ENCODE peak calls at places on chromosomes 16 and 17, in ten cellular contexts. One of them, this sample, is unnamed.

GRCh38 chr16:67645397-67646121 is 615 bp downstream of the CARMIL2 start:
- DNase-seq in tibial nerve: no peak
- DNase-seq in NB4: no peak
- DNase-seq in IMR-90: no peak
- DNase-seq in A549: no peak
- DNase-seq in sigmoid colon: no peak
- DNase-seq in testis: no peak
- DNase-seq in breast epithelium: no peak
- DNase-seq in heart left ventricle: no peak
- DNase-seq in adrenal gland: no peak
- DNase-seq in this sample: peak

GRCh38 chr17:37358098-37358829 is 17.5 kb upstream of the C17orf78 start:
- DNase-seq in NB4: peak
- DNase-seq in sigmoid colon: peak
- DNase-seq in adrenal gland: peak
- DNase-seq in IMR-90: peak
- DNase-seq in A549: peak
- DNase-seq in testis: peak
- DNase-seq in tibial nerve: peak
- DNase-seq in breast epithelium: peak
- DNase-seq in heart left ventricle: peak
- DNase-seq in this sample: peak

GRCh38 chr17:12790806-12791148 is 1.5 kb downstream of the ARHGAP44 start:
- DNase-seq in adrenal gland: no peak
- DNase-seq in testis: no peak
- DNase-seq in A549: no peak
- DNase-seq in sigmoid colon: no peak
- DNase-seq in NB4: no peak
- DNase-seq in heart left ventricle: no peak
- DNase-seq in tibial nerve: no peak
- DNase-seq in IMR-90: no peak
- DNase-seq in breast epithelium: no peak
- DNase-seq in this sample: no peak

GRCh38 chr17:16040710-16041251 is 41.2 kb downstream of the TTC19 start:
- DNase-seq in sigmoid colon: no peak
- DNase-seq in heart left ventricle: no peak
- DNase-seq in testis: peak
- DNase-seq in adrenal gland: peak
- DNase-seq in breast epithelium: no peak
- DNase-seq in A549: no peak
- DNase-seq in NB4: no peak
- DNase-seq in tibial nerve: no peak
- DNase-seq in IMR-90: peak
- DNase-seq in this sample: no peak

GRCh38 chr17:42937712-42938596 is 26.3 kb downstream of the AARSD1 start:
- DNase-seq in NB4: peak
- DNase-seq in sigmoid colon: peak
- DNase-seq in adrenal gland: peak
- DNase-seq in tibial nerve: peak
- DNase-seq in testis: peak
- DNase-seq in breast epithelium: no peak
- DNase-seq in IMR-90: peak
- DNase-seq in heart left ventricle: peak
- DNase-seq in A549: peak
- DNase-seq in this sample: no peak

GRCh38 chr16:31458073-31458834 is 1.0 kb upstream of the ARMC5 start:
- DNase-seq in sigmoid colon: peak
- DNase-seq in A549: peak
- DNase-seq in IMR-90: peak
- DNase-seq in adrenal gland: peak
- DNase-seq in tibial nerve: no peak
- DNase-seq in NB4: peak
- DNase-seq in testis: peak
- DNase-seq in heart left ventricle: no peak
- DNase-seq in breast epithelium: no peak
- DNase-seq in this sample: no peak

GRCh38 chr16:67396159-67396774 is 3.0 kb upstream of the TPPP3 start:
- DNase-seq in testis: peak
- DNase-seq in heart left ventricle: peak
- DNase-seq in A549: peak
- DNase-seq in sigmoid colon: peak
- DNase-seq in IMR-90: peak
- DNase-seq in breast epithelium: peak
- DNase-seq in tibial nerve: peak
- DNase-seq in NB4: peak
- DNase-seq in adrenal gland: peak
- DNase-seq in this sample: peak

GRCh38 chr16:64711596-64711995 is 410.3 kb downstream of the CDH11 start:
- DNase-seq in testis: no peak
- DNase-seq in breast epithelium: no peak
- DNase-seq in adrenal gland: no peak
- DNase-seq in IMR-90: no peak
- DNase-seq in A549: no peak
- DNase-seq in heart left ventricle: no peak
- DNase-seq in NB4: no peak
- DNase-seq in sigmoid colon: no peak
- DNase-seq in tibial nerve: no peak
- DNase-seq in this sample: no peak

GRCh38 chr17:49079840-49080663 is 52.5 kb upstream of the B4GALNT2 start:
- DNase-seq in testis: no peak
- DNase-seq in breast epithelium: no peak
- DNase-seq in A549: no peak
- DNase-seq in sigmoid colon: no peak
- DNase-seq in adrenal gland: no peak
- DNase-seq in tibial nerve: no peak
- DNase-seq in IMR-90: no peak
- DNase-seq in NB4: no peak
- DNase-seq in heart left ventricle: no peak
- DNase-seq in this sample: no peak

GRCh38 chr17:76490112-76490710 is 11.0 kb downstream of the RHBDF2 start:
- DNase-seq in A549: no peak
- DNase-seq in sigmoid colon: no peak
- DNase-seq in NB4: no peak
- DNase-seq in IMR-90: no peak
- DNase-seq in tibial nerve: no peak
- DNase-seq in adrenal gland: no peak
- DNase-seq in breast epithelium: no peak
- DNase-seq in testis: no peak
- DNase-seq in heart left ventricle: no peak
- DNase-seq in this sample: no peak

GRCh38 chr17:73064084-73064938 is 28.2 kb downstream of the SLC39A11 start:
- DNase-seq in adrenal gland: no peak
- DNase-seq in heart left ventricle: peak
- DNase-seq in tibial nerve: no peak
- DNase-seq in testis: no peak
- DNase-seq in A549: no peak
- DNase-seq in sigmoid colon: no peak
- DNase-seq in IMR-90: no peak
- DNase-seq in breast epithelium: no peak
- DNase-seq in NB4: no peak
- DNase-seq in this sample: no peak

GRCh38 chr17:75980188-75981018 is 1.4 kb downstream of the TEN1 start:
- DNase-seq in NB4: peak
- DNase-seq in adrenal gland: no peak
- DNase-seq in IMR-90: no peak
- DNase-seq in sigmoid colon: peak
- DNase-seq in testis: no peak
- DNase-seq in heart left ventricle: no peak
- DNase-seq in tibial nerve: no peak
- DNase-seq in A549: no peak
- DNase-seq in breast epithelium: no peak
- DNase-seq in this sample: no peak

GRCh38 chr16:56625943-56626654 is 518 bp downstream of the MT1E start:
- DNase-seq in tibial nerve: peak
- DNase-seq in A549: no peak
- DNase-seq in sigmoid colon: peak
- DNase-seq in adrenal gland: peak
- DNase-seq in breast epithelium: no peak
- DNase-seq in heart left ventricle: peak
- DNase-seq in testis: peak
- DNase-seq in NB4: no peak
- DNase-seq in IMR-90: peak
- DNase-seq in this sample: peak

GRCh38 chr17:33335491-33336173 is 42.5 kb upstream of the ASIC2 start:
- DNase-seq in heart left ventricle: no peak
- DNase-seq in IMR-90: no peak
- DNase-seq in sigmoid colon: no peak
- DNase-seq in adrenal gland: no peak
- DNase-seq in tibial nerve: no peak
- DNase-seq in breast epithelium: no peak
- DNase-seq in A549: peak
- DNase-seq in testis: no peak
- DNase-seq in NB4: peak
- DNase-seq in this sample: no peak

GRCh38 chr16:85401917-85402766 is 211.0 kb upstream of the GSE1 start:
- DNase-seq in IMR-90: no peak
- DNase-seq in heart left ventricle: no peak
- DNase-seq in testis: peak
- DNase-seq in A549: no peak
- DNase-seq in breast epithelium: no peak
- DNase-seq in adrenal gland: no peak
- DNase-seq in tibial nerve: no peak
- DNase-seq in NB4: no peak
- DNase-seq in sigmoid colon: peak
- DNase-seq in this sample: no peak

DNA sequence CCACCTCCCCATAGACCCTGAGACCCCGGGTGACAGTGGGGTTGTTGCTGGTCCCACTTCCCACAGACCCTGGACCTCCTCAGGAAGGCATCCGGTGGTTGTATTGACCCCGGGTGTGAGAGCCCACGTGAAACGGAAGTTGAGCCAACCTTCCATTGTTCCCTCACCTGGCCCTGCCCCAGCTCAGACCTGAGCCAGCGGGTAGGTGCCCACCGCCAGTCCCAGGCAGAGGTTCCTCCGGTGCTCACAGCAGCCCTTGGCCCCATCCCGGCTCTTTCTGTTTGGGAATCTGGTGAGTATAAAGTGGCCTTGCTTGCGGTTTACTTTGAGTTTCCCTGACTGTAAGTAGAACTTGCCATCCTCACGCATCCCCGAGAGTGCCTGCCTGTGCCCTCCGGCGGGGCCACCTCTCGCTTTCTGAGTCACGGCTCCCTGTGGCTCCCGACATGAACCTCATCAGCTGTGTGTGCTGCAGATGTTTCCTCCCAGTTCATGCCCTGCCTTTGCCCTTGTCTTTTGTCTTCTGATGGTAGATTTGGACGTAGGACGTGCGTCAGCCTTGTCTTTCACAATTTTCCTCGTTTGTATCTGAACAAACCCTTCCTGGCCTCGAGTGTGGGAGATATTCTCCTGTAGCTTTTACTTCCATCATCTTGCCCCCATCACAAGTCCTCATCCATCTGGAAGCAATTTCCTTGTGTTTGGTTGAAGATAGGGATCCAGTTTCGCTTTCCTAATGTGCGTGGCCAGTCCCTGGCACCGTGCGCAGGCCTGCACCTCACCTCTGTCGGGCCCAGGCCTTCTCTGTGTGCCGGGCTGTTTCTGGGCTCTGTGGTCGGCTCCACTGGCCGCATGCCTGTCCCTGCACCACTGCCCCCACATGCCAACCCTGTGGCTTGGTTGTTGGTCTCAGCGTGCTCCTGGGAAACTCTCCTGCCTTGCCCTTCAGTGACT is 76.0 kb downstream of the METRNL start:
- DNase-seq in tibial nerve: peak
- DNase-seq in heart left ventricle: no peak
- DNase-seq in IMR-90: peak
- DNase-seq in NB4: peak
- DNase-seq in adrenal gland: no peak
- DNase-seq in A549: no peak
- DNase-seq in sigmoid colon: peak
- DNase-seq in breast epithelium: peak
- DNase-seq in testis: peak
- DNase-seq in this sample: peak
- H3K4me3 ChIP-seq in tibial nerve: no peak
- H3K4me3 ChIP-seq in heart left ventricle: no peak
- H3K4me3 ChIP-seq in IMR-90: no peak
- H3K4me3 ChIP-seq in NB4: no peak
- H3K4me3 ChIP-seq in adrenal gland: no peak
- H3K4me3 ChIP-seq in A549: no peak
- H3K4me3 ChIP-seq in sigmoid colon: no peak
- H3K4me3 ChIP-seq in breast epithelium: peak
- H3K4me3 ChIP-seq in testis: no peak
- H3K4me3 ChIP-seq in this sample: no peak

GRCh38 chr16:79082955-79083354 is 517.6 kb downstream of the MAF start:
- DNase-seq in testis: no peak
- DNase-seq in adrenal gland: no peak
- DNase-seq in IMR-90: no peak
- DNase-seq in heart left ventricle: no peak
- DNase-seq in sigmoid colon: no peak
- DNase-seq in tibial nerve: no peak
- DNase-seq in A549: no peak
- DNase-seq in NB4: peak
- DNase-seq in breast epithelium: no peak
- DNase-seq in this sample: no peak
- TF ChIP-seq POLR2A in testis: no peak
- TF ChIP-seq POLR2A in adrenal gland: no peak
- TF ChIP-seq POLR2A in IMR-90: no peak
- TF ChIP-seq POLR2A in heart left ventricle: no peak
- TF ChIP-seq POLR2A in sigmoid colon: no peak
- TF ChIP-seq POLR2A in tibial nerve: no peak
- TF ChIP-seq POLR2A in A549: no peak
- TF ChIP-seq POLR2A in NB4: no peak
- TF ChIP-seq POLR2A in breast epithelium: no peak
- TF ChIP-seq POLR2A in this sample: no peak

GRCh38 chr16:30010817-30011504 is at the start of gene DOC2A:
- DNase-seq in sigmoid colon: no peak
- DNase-seq in IMR-90: no peak
- DNase-seq in adrenal gland: no peak
- DNase-seq in testis: no peak
- DNase-seq in heart left ventricle: no peak
- DNase-seq in tibial nerve: no peak
- DNase-seq in A549: no peak
- DNase-seq in breast epithelium: no peak
- DNase-seq in NB4: peak
- DNase-seq in this sample: no peak
- H3K4me3 ChIP-seq in sigmoid colon: peak
- H3K4me3 ChIP-seq in IMR-90: peak
- H3K4me3 ChIP-seq in adrenal gland: peak
- H3K4me3 ChIP-seq in testis: peak
- H3K4me3 ChIP-seq in heart left ventricle: peak
- H3K4me3 ChIP-seq in tibial nerve: peak
- H3K4me3 ChIP-seq in A549: peak
- H3K4me3 ChIP-seq in breast epithelium: peak
- H3K4me3 ChIP-seq in NB4: peak
- H3K4me3 ChIP-seq in this sample: no peak

GRCh38 chr16:50024684-50025543 is at the start of gene CNEP1R1:
- DNase-seq in testis: peak
- DNase-seq in NB4: peak
- DNase-seq in A549: peak
- DNase-seq in tibial nerve: peak
- DNase-seq in adrenal gland: peak
- DNase-seq in breast epithelium: peak
- DNase-seq in sigmoid colon: peak
- DNase-seq in IMR-90: peak
- DNase-seq in heart left ventricle: peak
- DNase-seq in this sample: peak
- TF ChIP-seq POLR2A in testis: peak
- TF ChIP-seq POLR2A in NB4: peak
- TF ChIP-seq POLR2A in A549: peak
- TF ChIP-seq POLR2A in tibial nerve: no peak
- TF ChIP-seq POLR2A in adrenal gland: no peak
- TF ChIP-seq POLR2A in breast epithelium: no peak
- TF ChIP-seq POLR2A in sigmoid colon: peak
- TF ChIP-seq POLR2A in IMR-90: peak
- TF ChIP-seq POLR2A in heart left ventricle: no peak
- TF ChIP-seq POLR2A in this sample: no peak